ENCODE peak calls at places on chromosomes 16 and 17, in five cellular contexts. Y is PC-9, N is thoracic aorta, X is Peyer's patch, J is K562. I is an unnamed sample. For H3K36me3, the result is how much of the 10 kb centered on the place peaks cover.

GRCh38 chr17:54864636-54865420 is 35.8 kb upstream of the TOM1L1 start:
- DNase-seq in Y (no peak), N (no peak), X (no peak), J (peak), I (no peak)

GRCh38 chr16:84356591-84357116 is 11.7 kb upstream of the ATP2C2 start:
- DNase-seq in Y (peak), N (no peak), X (no peak), J (no peak), I (no peak)

GRCh38 chr16:69089091-69089912 is 16.2 kb upstream of the HAS3 start:
- DNase-seq in Y (peak), N (no peak), X (no peak), J (peak), I (no peak)

GRCh38 chr16:10770907-10771306 is 27.3 kb downstream of the NUBP1 start:
- DNase-seq in Y (no peak), N (no peak), X (no peak), J (no peak), I (no peak)

GRCh38 chr17:69179227-69179952 is 37.7 kb upstream of the ABCA6 start:
- DNase-seq in Y (peak), N (no peak), X (no peak), J (no peak), I (peak)

GRCh38 chr17:28812980-28813377 is 29.6 kb downstream of the FAM222B start:
- DNase-seq in Y (no peak), N (no peak), X (no peak), J (no peak), I (no peak)

GRCh38 chr17:16652847-16653366 is 743 bp downstream of the ZNF624 start:
- DNase-seq in Y (no peak), N (no peak), X (no peak), J (peak), I (no peak)

GRCh38 chr16:17273142-17273561 is 197.6 kb downstream of the XYLT1 start:
- DNase-seq in Y (no peak), N (no peak), X (no peak), J (peak), I (no peak)

GRCh38 chr17:17419621-17420020 is 57.2 kb upstream of the MED9 start:
- DNase-seq in Y (no peak), N (no peak), X (no peak), J (no peak), I (peak)

GRCh38 chr17:71793550-71793949 is 327.3 kb upstream of the SOX9 start:
- DNase-seq in Y (no peak), N (no peak), X (no peak), J (no peak), I (no peak)

GRCh38 chr16:72947379-72948237 is 100.3 kb downstream of the ZFHX3 start:
- DNase-seq in Y (no peak), N (no peak), X (peak), J (no peak), I (no peak)

GRCh38 chr16:84121007-84121406 is 4.3 kb upstream of the MBTPS1 start:
- DNase-seq in Y (no peak), N (no peak), X (no peak), J (no peak), I (no peak)

GRCh38 chr16:11006666-11007065 is 62.3 kb downstream of the CLEC16A start:
- DNase-seq in Y (no peak), N (no peak), X (no peak), J (no peak), I (no peak)

GRCh38 chr16:17331991-17332390 is 138.8 kb downstream of the XYLT1 start:
- DNase-seq in Y (no peak), N (no peak), X (no peak), J (no peak), I (no peak)

GRCh38 chr17:64020068-64020766 is at the start of gene ICAM2:
- DNase-seq in Y (no peak), N (peak), X (no peak), J (no peak), I (peak)

DNA sequence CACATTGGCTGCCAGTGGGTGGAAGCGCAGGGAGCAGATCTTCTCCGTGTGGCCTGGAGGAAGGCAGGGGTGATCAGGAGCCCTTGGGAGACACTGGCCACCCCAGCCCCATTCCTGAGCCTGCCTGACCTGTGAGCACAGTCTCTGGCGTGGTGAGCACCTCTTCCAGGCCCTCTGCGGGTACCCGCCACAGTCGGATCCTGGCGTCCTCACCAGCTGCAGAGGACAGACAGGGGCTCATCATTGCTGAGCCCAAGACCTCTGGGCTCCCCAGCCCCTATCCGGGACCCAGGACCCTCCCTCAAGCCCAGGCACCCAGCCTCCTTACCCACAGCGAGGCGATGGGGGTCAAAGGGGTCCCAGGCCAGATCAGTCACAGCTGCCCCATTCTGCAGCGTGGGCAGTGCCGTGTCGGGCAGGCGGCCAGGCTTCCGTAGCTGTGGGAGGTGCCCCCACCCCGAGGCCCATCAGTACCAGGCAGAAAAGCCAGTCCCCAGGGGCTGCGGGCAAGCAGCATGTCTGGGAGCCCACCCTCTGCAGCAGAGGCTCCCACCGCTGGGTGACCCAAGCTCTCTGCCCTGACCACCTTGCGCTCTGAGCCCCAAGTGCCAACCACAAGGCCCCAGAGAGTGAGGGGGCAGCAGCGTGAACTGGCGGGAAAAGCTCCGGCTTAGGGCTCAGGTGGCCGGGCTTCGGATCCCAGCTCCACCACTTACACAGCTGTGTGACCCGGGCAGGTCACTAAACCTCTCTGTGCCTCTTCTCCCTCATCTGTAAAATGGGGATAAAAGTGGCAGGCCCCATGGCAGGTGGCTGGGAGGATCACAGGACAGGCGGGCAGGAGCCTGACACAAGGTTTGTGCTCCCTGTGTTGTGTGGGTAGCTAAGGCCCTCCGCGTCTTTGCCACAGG is 10.2 kb upstream of the PAM16 start:
- DNase-seq in Y (no peak), N (no peak), X (no peak), J (no peak), I (no peak)
- H3K36me3 ChIP-seq in Y (under half), N (under half), X (half or more), J (half or more), I (under half)

DNA sequence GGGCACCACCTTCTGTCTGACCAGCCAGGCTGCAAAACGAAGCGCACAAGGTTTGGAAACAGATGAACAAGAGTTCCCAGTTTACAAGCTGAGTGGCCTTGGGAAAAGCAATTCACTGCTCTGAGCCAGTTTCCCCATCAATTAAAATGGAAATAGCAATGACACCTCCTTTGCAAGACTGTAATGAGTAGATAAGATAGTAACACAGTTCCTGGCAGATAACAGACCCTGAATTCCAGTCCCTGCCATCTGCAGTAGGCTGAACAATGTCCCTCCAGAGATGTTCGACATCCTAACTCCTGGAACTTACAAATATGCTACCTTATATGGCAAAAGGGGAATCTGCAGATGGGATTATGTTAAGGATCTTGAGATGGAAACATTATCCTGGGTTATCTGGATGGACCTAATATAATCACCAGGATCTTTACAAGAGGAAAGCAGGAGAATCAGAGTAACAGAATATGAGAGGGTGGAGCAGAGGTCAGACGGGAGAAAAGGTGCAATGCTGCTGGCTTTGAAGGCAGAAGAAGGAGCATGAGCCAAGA is 27.9 kb downstream of the CPPED1 start:
- DNase-seq in Y (no peak), N (no peak), X (no peak), J (no peak), I (no peak)
- H3K36me3 ChIP-seq in Y (under half), N (under half), X (under half), J (under half), I (under half)

DNA sequence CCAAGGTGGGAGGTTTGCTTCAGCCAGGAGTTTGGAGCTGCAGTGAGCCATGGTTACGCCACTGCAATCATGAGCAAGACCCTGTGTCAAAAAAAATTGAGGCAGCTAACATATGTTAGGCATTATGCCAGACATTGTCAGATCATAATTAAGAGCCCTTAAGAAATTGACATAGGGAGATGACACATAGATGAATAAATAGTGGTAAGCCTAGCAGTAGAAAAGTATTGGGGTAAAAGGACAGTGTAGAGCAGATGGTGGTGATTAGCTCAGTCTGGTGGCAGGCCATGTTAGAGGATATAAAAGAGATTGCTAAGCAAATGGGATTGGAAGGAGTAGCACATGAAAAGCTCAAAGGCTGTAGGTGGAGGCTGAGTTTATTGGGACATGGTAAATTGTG is 22.6 kb downstream of the SRCAP start:
- DNase-seq in Y (no peak), N (no peak), X (no peak), J (no peak), I (no peak)
- H3K36me3 ChIP-seq in Y (half or more), N (half or more), X (half or more), J (half or more), I (half or more)

GRCh38 chr17:76716834-76717205 is 6.1 kb upstream of the MXRA7 start:
- DNase-seq in Y (no peak), N (no peak), X (peak), J (peak), I (no peak)
- H3K36me3 ChIP-seq in Y (under half), N (half or more), X (half or more), J (half or more), I (half or more)

DNA sequence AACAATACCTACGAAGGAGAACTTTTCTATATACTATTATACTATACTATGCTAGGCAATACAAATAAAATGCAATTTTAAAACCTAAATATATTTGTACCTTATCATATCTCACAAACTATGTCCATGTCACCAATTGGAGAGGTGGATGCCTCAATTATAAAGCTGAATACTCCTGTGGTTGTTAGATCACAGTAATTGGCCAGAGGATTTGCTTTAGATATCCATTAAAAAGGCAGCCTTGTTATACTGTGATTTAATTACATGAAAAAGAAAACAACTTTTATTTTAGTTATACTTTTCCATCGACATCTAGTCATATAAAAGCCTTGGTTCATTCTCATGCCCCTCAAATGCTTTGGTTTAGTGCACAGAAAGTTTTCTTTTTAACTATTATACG is 129.3 kb downstream of the BRIP1 start:
- DNase-seq in Y (no peak), N (no peak), X (no peak), J (no peak), I (no peak)
- H3K36me3 ChIP-seq in Y (under half), N (under half), X (under half), J (under half), I (half or more)

GRCh38 chr16:70788668-70789161 is 12.2 kb downstream of the VAC14 start:
- DNase-seq in Y (no peak), N (no peak), X (no peak), J (no peak), I (no peak)
- H3K36me3 ChIP-seq in Y (under half), N (under half), X (under half), J (half or more), I (under half)

I was measured in RWPE2.